ENCODE peak calls at places on chromosome 21, in seven cellular contexts. L is Caki2, Q is iris pigment epithelial cell, G is kidney, V is fibroblast of the conjunctiva, T is renal cortical epithelial cell, B is activated gamma-delta T cell treated with Interleukin-2 at 50 U/mL for 16 hours. M is an unnamed sample.

GRCh38 chr21:33022828-33023573 is 2.7 kb upstream of the OLIG2 start:
- DNase-seq in V (no peak), L (no peak), B (no peak), G (no peak), Q (no peak), T (no peak), M (no peak)

GRCh38 chr21:45974073-45975016 is 7.2 kb upstream of the COL6A1 start:
- DNase-seq in L (no peak), B (no peak), G (peak), Q (peak), V (no peak), T (peak), M (no peak)

GRCh38 chr21:37687001-37687400 is 229.3 kb downstream of the KCNJ6 start:
- DNase-seq in Q (no peak), G (no peak), L (no peak), B (no peak), T (no peak), V (no peak), M (no peak)

GRCh38 chr21:38267991-38268858 is 11.4 kb downstream of the KCNJ15 start:
- DNase-seq in T (no peak), L (no peak), V (no peak), G (no peak), Q (no peak), B (no peak), M (no peak)

GRCh38 chr21:42827588-42827987 is 51.8 kb downstream of the WDR4 start:
- DNase-seq in Q (no peak), G (no peak), L (no peak), B (no peak), V (no peak), T (no peak), M (no peak)

GRCh38 chr21:45030637-45031218 is 43.7 kb upstream of the ADARB1 start:
- DNase-seq in B (no peak), G (no peak), Q (no peak), V (no peak), T (no peak), L (no peak), M (no peak)

GRCh38 chr21:44911066-44911383 is 9.7 kb downstream of the ITGB2 start:
- DNase-seq in V (no peak), B (no peak), T (no peak), G (no peak), Q (no peak), L (no peak), M (no peak)

GRCh38 chr21:36211660-36212512 is 55.3 kb downstream of the DOP1B start:
- DNase-seq in G (peak), V (peak), B (no peak), L (peak), T (peak), Q (peak), M (no peak)

GRCh38 chr21:45265721-45266517 is 21.8 kb downstream of the POFUT2 start:
- DNase-seq in L (no peak), G (peak), T (no peak), Q (no peak), V (no peak), B (no peak), M (no peak)

GRCh38 chr21:18041012-18041411 is 203.6 kb upstream of the CHODL start:
- DNase-seq in B (no peak), G (no peak), T (no peak), Q (no peak), L (peak), V (no peak), M (peak)

GRCh38 chr21:43921602-43921978 is 56.6 kb downstream of the AGPAT3 start:
- DNase-seq in G (peak), B (peak), Q (no peak), T (peak), L (no peak), V (no peak), M (no peak)

GRCh38 chr21:36699546-36700294 is 805 bp downstream of the SIM2 start:
- DNase-seq in Q (no peak), T (no peak), V (no peak), L (no peak), G (no peak), B (no peak), M (no peak)

GRCh38 chr21:27298465-27298864 is 331.6 kb upstream of the ADAMTS5 start:
- DNase-seq in V (no peak), B (no peak), G (no peak), L (no peak), T (no peak), Q (no peak), M (no peak)

GRCh38 chr21:39189857-39190604 is 6.8 kb upstream of the PSMG1 start:
- DNase-seq in L (no peak), T (no peak), Q (peak), B (no peak), G (no peak), V (no peak), M (no peak)

GRCh38 chr21:42614391-42614790 is 39.0 kb upstream of the PDE9A start:
- DNase-seq in Q (no peak), T (no peak), B (peak), L (no peak), G (peak), V (no peak), M (no peak)

GRCh38 chr21:32544697-32545096 is 40.6 kb downstream of the TCP10L start:
- DNase-seq in G (no peak), Q (no peak), V (no peak), L (no peak), B (no peak), T (no peak), M (no peak)

GRCh38 chr21:32940079-32941014 is 85.4 kb upstream of the OLIG2 start:
- DNase-seq in G (no peak), T (peak), V (peak), Q (peak), L (peak), B (peak), M (peak)

GRCh38 chr21:29187939-29188338 is 57.5 kb downstream of the MAP3K7CL start:
- DNase-seq in B (no peak), L (no peak), V (peak), Q (peak), T (peak), G (no peak), M (no peak)

GRCh38 chr21:39385299-39386145 is 36.6 kb upstream of the HMGN1 start:
- DNase-seq in V (peak), Q (peak), B (peak), L (peak), G (peak), T (peak), M (peak)

GRCh38 chr21:31334648-31335121 is 9.4 kb downstream of the TIAM1 start:
- DNase-seq in Q (peak), B (no peak), T (no peak), V (no peak), G (no peak), L (no peak), M (no peak)

GRCh38 chr21:35111531-35111930 is 62.4 kb upstream of the RUNX1 start:
- DNase-seq in L (no peak), B (no peak), Q (no peak), G (no peak), V (no peak), T (no peak), M (no peak)